ENCODE peak calls at places on chromosome 19, in ten cellular contexts. C is lower leg skin, E is AG04449, A is LNCaP clone FGC, O is left ventricle myocardium inferior, B is neural crest cell, U is hepatocyte, X is mucosa of descending colon, J is cardiac muscle cell, Y is tibial artery. K is an unnamed sample.
A peak's percentile ranks its signal among the peaks of the same experiment; 100 is the strongest.

GRCh38 chr19:14138576-14139265 is 2.3 kb upstream of the ASF1B start:
- DNase-seq in B (no peak), J (peak; percentile 44), U (no peak), C (no peak), X (no peak), A (no peak), O (no peak), Y (no peak), E (no peak), K (peak; percentile 40)

GRCh38 chr19:50794074-50794777 is 4.0 kb downstream of the ACP4 start:
- DNase-seq in J (no peak), E (no peak), X (peak; percentile 61), Y (no peak), C (no peak), A (peak; percentile 64), B (no peak), U (peak; percentile 47), O (no peak), K (no peak)

GRCh38 chr19:46620716-46621115 is 4.2 kb downstream of the PTGIR start:
- DNase-seq in J (peak; percentile 70), A (no peak), X (no peak), U (no peak), O (no peak), C (no peak), E (no peak), B (no peak), Y (peak; percentile 89), K (peak; percentile 61)

GRCh38 chr19:2186071-2186846 is 22.5 kb downstream of the DOT1L start:
- DNase-seq in E (peak; percentile 93), A (peak; percentile 80), B (no peak), X (peak; percentile 59), J (peak; percentile 98), U (peak; percentile 85), C (peak; percentile 86), O (peak; percentile 87), Y (peak; percentile 96), K (peak; percentile 97)

GRCh38 chr19:38670921-38671398 is 23.5 kb downstream of the ACTN4 start:
- DNase-seq in C (no peak), B (no peak), O (no peak), E (no peak), J (no peak), Y (no peak), X (no peak), U (peak; percentile 70), A (no peak), K (peak; percentile 60)

GRCh38 chr19:17282488-17283256 is 971 bp downstream of the ANKLE1 start:
- DNase-seq in J (peak; percentile 83), O (peak; percentile 81), Y (peak; percentile 86), U (peak; percentile 94), B (peak; percentile 90), E (no peak), C (peak; percentile 58), A (peak; percentile 39), X (peak; percentile 94), K (peak; percentile 70)

GRCh38 chr19:47408156-47408938 is 11.0 kb downstream of the MEIS3 start:
- DNase-seq in U (no peak), J (no peak), A (no peak), B (no peak), C (no peak), X (no peak), O (no peak), Y (no peak), E (no peak), K (no peak)

GRCh38 chr19:14147797-14148605 is 11.6 kb upstream of the ASF1B start:
- DNase-seq in E (no peak), X (peak; percentile 74), A (no peak), C (peak; percentile 35), B (peak; percentile 65), O (peak; percentile 72), J (peak; percentile 80), U (peak; percentile 85), Y (peak; percentile 85), K (peak; percentile 32)

GRCh38 chr19:913080-913748 is at the start of gene R3HDM4:
- DNase-seq in E (no peak), U (peak; percentile 91), Y (peak; percentile 88), B (peak; percentile 61), J (peak; percentile 66), X (peak; percentile 87), A (no peak), C (peak; percentile 58), O (peak; percentile 87), K (no peak)

GRCh38 chr19:31351212-31352193 is 2.3 kb upstream of the TSHZ3 start:
- DNase-seq in Y (no peak), U (peak; percentile 45), X (peak; percentile 27), A (no peak), J (peak; percentile 73), E (no peak), B (no peak), O (peak; percentile 44), C (no peak), K (peak; percentile 55)

GRCh38 chr19:51043497-51043896 is 8.7 kb upstream of the KLK12 start:
- DNase-seq in O (no peak), X (no peak), A (no peak), C (no peak), J (no peak), E (no peak), U (no peak), Y (no peak), B (no peak), K (no peak)

GRCh38 chr19:39413269-39413902 is 917 bp downstream of the PLEKHG2 start:
- DNase-seq in B (peak; percentile 66), X (peak; percentile 47), E (no peak), C (peak; percentile 59), J (peak; percentile 80), O (peak; percentile 83), A (no peak), Y (peak; percentile 92), U (peak; percentile 85), K (no peak)

GRCh38 chr19:11091343-11092153 is 2.3 kb downstream of the LDLR start:
- DNase-seq in X (peak; percentile 70), O (no peak), C (peak; percentile 81), U (peak; percentile 79), A (peak; percentile 50), E (peak; percentile 63), B (no peak), J (peak; percentile 97), Y (peak; percentile 78), K (peak; percentile 95)

GRCh38 chr19:29524201-29524911 is 1.4 kb upstream of the VSTM2B start:
- DNase-seq in X (no peak), B (no peak), Y (no peak), O (peak; percentile 2), U (no peak), E (no peak), J (no peak), A (no peak), C (no peak), K (no peak)
- TF ChIP-seq CTCF in X (no peak), B (no peak), Y (no peak), O (no peak), U (peak; percentile 3), E (no peak), J (no peak), A (no peak), C (no peak), K (no peak)

DNA sequence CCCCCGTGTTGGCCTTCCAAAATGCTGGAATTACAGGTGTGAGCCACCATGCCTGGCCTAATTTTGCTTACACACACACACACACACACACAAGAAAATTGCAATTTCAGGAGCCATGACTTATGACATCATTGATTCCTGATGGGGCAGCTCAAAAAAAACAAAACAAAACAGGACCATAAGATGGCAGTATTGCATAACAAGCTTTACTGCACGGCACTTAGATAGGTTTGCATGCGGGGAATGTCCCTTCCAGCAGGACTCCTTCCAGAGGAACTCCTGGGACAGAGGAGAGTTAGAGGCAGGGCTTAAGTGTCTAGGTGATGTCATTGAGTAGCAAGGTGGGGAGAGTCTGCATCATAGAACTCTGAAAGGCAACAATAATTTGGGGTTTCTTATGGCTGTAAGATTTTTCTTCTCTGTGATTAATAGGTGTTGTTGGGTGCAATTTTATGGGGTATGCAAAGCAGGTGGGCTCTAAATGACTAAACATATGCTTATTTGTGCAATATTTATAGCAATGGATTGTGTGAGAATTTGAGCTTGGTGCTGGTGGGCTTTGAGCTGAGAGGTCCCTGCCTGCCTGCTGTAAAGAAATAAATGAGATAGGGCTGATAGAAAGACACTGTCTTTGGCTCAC is 9.0 kb upstream of the ACSBG2 start:
- DNase-seq in B (no peak), Y (no peak), U (peak; percentile 50), O (no peak), C (no peak), E (no peak), X (peak; percentile 8), J (peak; percentile 78), A (peak; percentile 70), K (peak; percentile 58)
- TF ChIP-seq CTCF in B (peak; percentile 52), Y (no peak), U (peak; percentile 38), O (peak; percentile 27), C (no peak), E (peak; percentile 20), X (no peak), J (peak; percentile 38), A (peak; percentile 65), K (peak; percentile 53)

GRCh38 chr19:49409441-49410029 is 13.7 kb downstream of the PTH2 start:
- DNase-seq in Y (no peak), C (no peak), A (no peak), U (no peak), E (no peak), J (no peak), B (no peak), X (peak; percentile 32), O (no peak), K (no peak)

GRCh38 chr19:49403404-49404187 is 15.5 kb downstream of the KASH5 start:
- DNase-seq in B (no peak), U (no peak), J (no peak), O (no peak), X (no peak), A (no peak), E (no peak), Y (no peak), C (no peak), K (no peak)

GRCh38 chr19:49408816-49409440 is 14.3 kb downstream of the PTH2 start:
- DNase-seq in B (no peak), A (no peak), E (no peak), C (no peak), X (no peak), J (no peak), O (no peak), U (no peak), Y (no peak), K (no peak)

GRCh38 chr19:49407482-49408015 is 15.7 kb downstream of the PTH2 start:
- DNase-seq in Y (no peak), J (no peak), E (no peak), C (no peak), A (no peak), O (no peak), B (no peak), X (no peak), U (no peak), K (no peak)

GRCh38 chr19:49407079-49407478 is 16.2 kb downstream of the PTH2 start:
- DNase-seq in J (no peak), E (no peak), U (no peak), O (no peak), Y (no peak), X (no peak), C (no peak), A (no peak), B (no peak), K (no peak)
- TF ChIP-seq CTCF in J (no peak), E (no peak), U (no peak), O (no peak), Y (no peak), X (no peak), C (no peak), A (no peak), B (no peak), K (no peak)

DNA sequence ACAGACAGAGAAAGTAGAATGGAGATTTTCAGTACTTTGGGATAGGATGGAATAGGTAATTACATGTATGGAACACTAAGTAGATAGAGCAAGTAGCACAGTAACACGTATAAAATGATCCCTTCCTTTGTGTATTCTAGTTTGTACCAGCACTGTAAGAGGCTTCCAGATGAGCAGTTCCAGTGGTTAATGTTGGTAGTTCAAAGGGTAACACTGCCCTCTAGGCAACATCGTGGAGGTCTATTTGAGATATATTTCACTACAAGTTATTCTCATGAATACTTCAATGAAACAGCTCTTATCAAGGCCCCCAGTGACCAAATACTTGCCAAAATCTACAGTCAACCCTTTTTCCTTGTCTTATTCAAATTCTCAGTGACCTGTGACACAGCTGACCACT is 13.5 kb upstream of the ZNF563 start:
- DNase-seq in U (no peak), A (no peak), X (peak; percentile 23), O (no peak), B (no peak), E (no peak), C (no peak), Y (no peak), J (no peak), K (no peak)
- TF ChIP-seq CTCF in U (no peak), A (no peak), X (no peak), O (no peak), B (no peak), E (no peak), C (no peak), Y (no peak), J (no peak), K (no peak)